ENCODE peak calls at places on chromosome 17, in five cellular contexts. Z is H1, W is SK-N-SH, X is K562, P is HCT116. S is an unnamed sample.

GRCh38 chr17:27585153-27585681 is 45.8 kb upstream of the LGALS9 start:
- DNase-seq in X (peak; percentile 31), Z (no peak), W (no peak), P (no peak), S (no peak)

GRCh38 chr17:35895602-35896001 is 15.4 kb upstream of the CCL5 start:
- DNase-seq in X (no peak), P (no peak), Z (no peak), W (no peak), S (no peak)

GRCh38 chr17:691423-691822 is 23.2 kb downstream of the VPS53 start:
- DNase-seq in X (no peak), Z (no peak), W (no peak), P (no peak), S (no peak)

GRCh38 chr17:57924677-57925076 is 30.5 kb downstream of the CUEDC1 start:
- DNase-seq in X (no peak), W (no peak), Z (no peak), P (no peak), S (no peak)

GRCh38 chr17:29177871-29178749 is 2.1 kb downstream of the MYO18A start:
- DNase-seq in X (peak; percentile 92), W (no peak), Z (no peak), P (no peak), S (peak; percentile 70)

GRCh38 chr17:32461853-32462617 is 17.7 kb downstream of the PSMD11 start:
- DNase-seq in X (peak; percentile 72), W (peak; percentile 52), Z (peak; percentile 78), P (peak; percentile 51), S (peak; percentile 67)

GRCh38 chr17:15122857-15123256 is 142.3 kb downstream of the PMP22 start:
- DNase-seq in Z (no peak), X (no peak), W (no peak), P (no peak), S (no peak)

GRCh38 chr17:61015966-61016365 is 338.3 kb downstream of the BCAS3 start:
- DNase-seq in P (no peak), W (no peak), X (no peak), Z (no peak), S (no peak)

GRCh38 chr17:13074026-13074425 is 56.2 kb upstream of the ELAC2 start:
- DNase-seq in Z (no peak), W (no peak), P (peak; percentile 6), X (no peak), S (no peak)

GRCh38 chr17:83176272-83176955 is 97.0 kb downstream of the METRNL start:
- DNase-seq in Z (peak; percentile 20), P (no peak), W (no peak), X (no peak), S (no peak)

GRCh38 chr17:9900019-9900594 is 5.0 kb downstream of the RCVRN start:
- DNase-seq in P (no peak), W (no peak), Z (no peak), X (no peak), S (no peak)

GRCh38 chr17:67246648-67247415 is 1.8 kb upstream of the HELZ start:
- DNase-seq in Z (peak; percentile 63), P (peak; percentile 91), X (peak; percentile 69), W (no peak), S (peak; percentile 78)

GRCh38 chr17:44867841-44868240 is 20.2 kb downstream of the HIGD1B start:
- DNase-seq in W (no peak), P (no peak), Z (no peak), X (no peak), S (no peak)

GRCh38 chr17:30112794-30113193 is 3.8 kb upstream of the NSRP1 start:
- DNase-seq in P (no peak), W (no peak), X (no peak), Z (no peak), S (no peak)

GRCh38 chr17:7858487-7858832 is 657 bp downstream of the CYB5D1 start:
- DNase-seq in Z (no peak), P (no peak), W (no peak), X (peak; percentile 68), S (no peak)

GRCh38 chr17:80989586-80989913 is 2.1 kb upstream of the CHMP6 start:
- DNase-seq in P (no peak), Z (no peak), W (peak; percentile 20), X (no peak), S (no peak)

GRCh38 chr17:2337152-2337810 is at the start of gene SGSM2:
- DNase-seq in X (peak; percentile 54), P (no peak), W (peak; percentile 98), Z (no peak), S (peak; percentile 58)

GRCh38 chr17:58001461-58002124 is 5.5 kb downstream of the SRSF1 start:
- DNase-seq in Z (no peak), P (no peak), X (no peak), W (no peak), S (no peak)

GRCh38 chr17:52824542-52824941 is 666.0 kb upstream of the CA10 start:
- DNase-seq in W (no peak), P (no peak), X (no peak), Z (no peak), S (no peak)

GRCh38 chr17:18039535-18040286 is 503 bp downstream of the GID4 start:
- DNase-seq in Z (peak; percentile 56), X (peak; percentile 44), P (no peak), W (peak; percentile 91), S (peak; percentile 6)

GRCh38 chr17:1754430-1755112 is 7.3 kb upstream of the SERPINF1 start:
- DNase-seq in P (no peak), X (no peak), Z (no peak), W (peak; percentile 52), S (no peak)

GRCh38 chr17:56777859-56778258 is 55.9 kb downstream of the C17orf67 start:
- DNase-seq in W (no peak), X (no peak), Z (no peak), P (no peak), S (no peak)

GRCh38 chr17:70288540-70289290 is 119.4 kb downstream of the KCNJ2 start:
- DNase-seq in W (no peak), Z (no peak), X (no peak), P (no peak), S (no peak)

GRCh38 chr17:79878346-79878745 is 39.1 kb upstream of the CBX4 start:
- DNase-seq in P (no peak), X (no peak), Z (no peak), W (peak; percentile 10), S (no peak)

GRCh38 chr17:64780096-64781012 is 118.2 kb upstream of the SMURF2 start:
- DNase-seq in W (peak; percentile 64), Z (peak; percentile 87), X (no peak), P (peak; percentile 84), S (no peak)

GRCh38 chr17:63665527-63666214 is 34.3 kb downstream of the LIMD2 start:
- DNase-seq in X (no peak), W (no peak), P (no peak), Z (no peak), S (no peak)
- TF ChIP-seq JUND in X (no peak), W (no peak), P (no peak), Z (no peak), S (no peak)

GRCh38 chr17:77127735-77128361 is 12.9 kb upstream of the SEC14L1 start:
- DNase-seq in W (no peak), Z (no peak), X (peak; percentile 51), P (no peak), S (no peak)
- TF ChIP-seq JUND in W (no peak), Z (no peak), X (no peak), P (no peak), S (no peak)

GRCh38 chr17:43410557-43411368 is 12.0 kb downstream of the ARL4D start:
- DNase-seq in X (no peak), Z (no peak), P (no peak), W (no peak), S (no peak)
- TF ChIP-seq JUND in X (no peak), Z (no peak), P (no peak), W (no peak), S (no peak)

GRCh38 chr17:39547713-39548478 is 59.8 kb downstream of the NEUROD2 start:
- DNase-seq in W (peak; percentile 76), X (peak; percentile 75), P (peak; percentile 13), Z (peak; percentile 98), S (peak; percentile 83)
- TF ChIP-seq JUND in W (no peak), X (peak; percentile 21), P (no peak), Z (no peak), S (no peak)

DNA sequence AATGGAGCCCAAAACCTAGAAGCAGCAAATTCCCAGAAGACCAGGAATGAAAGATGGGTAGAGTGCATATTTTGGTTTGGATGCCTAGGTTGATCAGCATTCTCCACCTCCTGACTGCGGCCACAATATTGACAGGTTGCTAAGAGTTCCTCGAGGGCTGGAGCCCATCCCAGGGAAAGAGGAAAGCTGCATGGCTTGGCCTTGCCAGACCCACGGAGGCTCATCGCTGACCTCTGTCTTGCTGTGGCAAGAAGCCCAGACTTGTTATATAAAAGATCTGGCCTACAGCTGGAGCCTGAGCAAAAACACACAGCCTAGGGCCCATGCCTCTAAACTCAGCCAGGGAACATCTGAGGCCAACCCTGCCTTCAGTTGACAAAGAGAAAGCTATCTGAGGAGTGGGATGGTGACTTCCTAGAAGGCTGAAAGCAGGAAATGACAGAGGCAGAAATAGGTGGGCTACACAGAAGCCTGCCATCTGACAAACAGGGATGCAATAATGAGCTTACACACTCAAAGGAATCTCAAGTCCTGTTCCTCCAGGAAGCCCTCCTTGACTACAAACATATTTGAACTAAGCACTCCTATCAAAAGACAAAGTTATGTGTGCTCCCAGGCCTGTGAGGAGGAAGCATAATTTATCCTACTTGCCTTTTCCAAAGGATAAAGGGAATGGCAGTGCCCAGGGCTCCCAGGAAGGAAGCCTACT is 22.5 kb upstream of the SLC35B1 start:
- DNase-seq in X (no peak), P (no peak), W (no peak), Z (no peak), S (no peak)
- TF ChIP-seq JUND in X (no peak), P (no peak), W (no peak), Z (no peak), S (no peak)

DNA sequence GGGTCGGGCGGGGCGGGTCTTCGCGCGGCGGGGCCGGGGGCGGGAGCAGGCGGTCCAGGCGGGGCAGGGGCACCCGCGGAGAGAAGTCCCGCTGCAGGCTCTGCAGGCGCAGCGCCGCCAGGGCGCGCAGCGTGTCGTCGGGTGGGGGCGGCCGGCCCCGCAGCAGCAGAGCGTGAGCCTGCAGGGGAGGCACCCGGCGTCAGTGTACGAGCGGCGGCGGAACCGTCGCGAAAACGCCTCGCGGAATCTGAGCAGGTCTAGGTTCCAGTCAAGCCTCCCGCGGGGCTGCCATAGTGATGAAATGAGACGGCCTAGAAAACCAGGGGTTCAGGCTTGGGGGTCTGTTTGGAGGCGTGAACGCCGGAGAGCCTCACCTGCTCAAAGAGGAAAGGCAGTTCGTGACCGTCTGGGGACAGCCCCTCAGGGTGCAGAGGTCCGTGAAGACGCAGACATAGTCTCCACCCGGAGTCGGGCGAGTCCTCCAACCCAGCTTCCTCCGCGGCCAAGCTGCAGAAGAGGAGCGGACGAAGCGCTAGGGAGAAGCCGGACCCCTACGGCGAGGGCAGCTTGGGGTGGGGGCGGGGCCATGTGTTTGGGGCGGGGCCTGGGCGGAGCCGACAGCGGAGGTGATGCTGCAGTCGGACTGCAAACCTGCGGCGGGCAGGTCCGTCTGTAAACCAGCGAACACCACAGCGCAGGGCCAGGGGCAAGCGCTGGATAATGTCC is 6.4 kb downstream of the PLEKHH3 start:
- DNase-seq in P (no peak), Z (peak; percentile 82), W (peak; percentile 58), X (no peak), S (no peak)
- TF ChIP-seq JUND in P (no peak), Z (no peak), W (no peak), X (no peak), S (no peak)

S was measured in T47D.